ENCODE peak calls at places on chromosomes 12 and 14, in nine cellular contexts. One of them, this sample, is unnamed.

GRCh38 chr14:63277784-63278183 is 41.0 kb downstream of the GPHB5 start:
- DNase-seq in fibroblast of the aortic adventitia: peak
- DNase-seq in neural crest cell: no peak
- DNase-seq in AG04449: no peak
- DNase-seq in K562: no peak
- DNase-seq in CD8-positive, alpha-beta memory T cell: no peak
- DNase-seq in central memory CD4-positive, alpha-beta T cell: no peak
- DNase-seq in activated CD8-positive, alpha-beta memory T cell treated with anti-CD3 and anti-CD28 coated beads for 48 hours: no peak
- DNase-seq in MG63: no peak
- DNase-seq in this sample: no peak

GRCh38 chr14:89509891-89510290 is 92.9 kb upstream of the FOXN3 start:
- DNase-seq in fibroblast of the aortic adventitia: peak
- DNase-seq in neural crest cell: no peak
- DNase-seq in AG04449: no peak
- DNase-seq in K562: no peak
- DNase-seq in CD8-positive, alpha-beta memory T cell: no peak
- DNase-seq in central memory CD4-positive, alpha-beta T cell: no peak
- DNase-seq in activated CD8-positive, alpha-beta memory T cell treated with anti-CD3 and anti-CD28 coated beads for 48 hours: no peak
- DNase-seq in MG63: no peak
- DNase-seq in this sample: no peak

GRCh38 chr14:62443796-62444195 is 601.5 kb downstream of the KCNH5 start:
- DNase-seq in fibroblast of the aortic adventitia: no peak
- DNase-seq in neural crest cell: no peak
- DNase-seq in AG04449: peak
- DNase-seq in K562: no peak
- DNase-seq in CD8-positive, alpha-beta memory T cell: no peak
- DNase-seq in central memory CD4-positive, alpha-beta T cell: no peak
- DNase-seq in activated CD8-positive, alpha-beta memory T cell treated with anti-CD3 and anti-CD28 coated beads for 48 hours: no peak
- DNase-seq in MG63: peak
- DNase-seq in this sample: no peak

GRCh38 chr14:105876829-105877228 is 350.4 kb downstream of the TMEM121 start:
- DNase-seq in fibroblast of the aortic adventitia: no peak
- DNase-seq in neural crest cell: no peak
- DNase-seq in AG04449: no peak
- DNase-seq in K562: no peak
- DNase-seq in CD8-positive, alpha-beta memory T cell: no peak
- DNase-seq in central memory CD4-positive, alpha-beta T cell: no peak
- DNase-seq in activated CD8-positive, alpha-beta memory T cell treated with anti-CD3 and anti-CD28 coated beads for 48 hours: no peak
- DNase-seq in MG63: no peak
- DNase-seq in this sample: no peak

GRCh38 chr14:34699873-34700621 is 14.3 kb downstream of the CFL2 start:
- DNase-seq in fibroblast of the aortic adventitia: peak
- DNase-seq in neural crest cell: no peak
- DNase-seq in AG04449: no peak
- DNase-seq in K562: no peak
- DNase-seq in CD8-positive, alpha-beta memory T cell: no peak
- DNase-seq in central memory CD4-positive, alpha-beta T cell: no peak
- DNase-seq in activated CD8-positive, alpha-beta memory T cell treated with anti-CD3 and anti-CD28 coated beads for 48 hours: no peak
- DNase-seq in MG63: peak
- DNase-seq in this sample: peak

GRCh38 chr14:24196071-24197061 is 1.1 kb upstream of the TM9SF1 start:
- DNase-seq in fibroblast of the aortic adventitia: peak
- DNase-seq in neural crest cell: no peak
- DNase-seq in AG04449: no peak
- DNase-seq in K562: peak
- DNase-seq in CD8-positive, alpha-beta memory T cell: no peak
- DNase-seq in central memory CD4-positive, alpha-beta T cell: no peak
- DNase-seq in activated CD8-positive, alpha-beta memory T cell treated with anti-CD3 and anti-CD28 coated beads for 48 hours: no peak
- DNase-seq in MG63: no peak
- DNase-seq in this sample: peak

GRCh38 chr12:3930216-3930615 is 57.0 kb upstream of the PARP11 start:
- DNase-seq in fibroblast of the aortic adventitia: no peak
- DNase-seq in neural crest cell: peak
- DNase-seq in AG04449: no peak
- DNase-seq in K562: no peak
- DNase-seq in CD8-positive, alpha-beta memory T cell: no peak
- DNase-seq in central memory CD4-positive, alpha-beta T cell: no peak
- DNase-seq in activated CD8-positive, alpha-beta memory T cell treated with anti-CD3 and anti-CD28 coated beads for 48 hours: no peak
- DNase-seq in MG63: no peak
- DNase-seq in this sample: no peak

GRCh38 chr12:61902403-61902802 is 357.8 kb upstream of the USP15 start:
- DNase-seq in fibroblast of the aortic adventitia: no peak
- DNase-seq in neural crest cell: no peak
- DNase-seq in AG04449: no peak
- DNase-seq in K562: no peak
- DNase-seq in CD8-positive, alpha-beta memory T cell: no peak
- DNase-seq in central memory CD4-positive, alpha-beta T cell: no peak
- DNase-seq in activated CD8-positive, alpha-beta memory T cell treated with anti-CD3 and anti-CD28 coated beads for 48 hours: no peak
- DNase-seq in MG63: no peak
- DNase-seq in this sample: no peak

GRCh38 chr12:54262403-54262925 is 17.5 kb downstream of the CBX5 start:
- DNase-seq in fibroblast of the aortic adventitia: peak
- DNase-seq in neural crest cell: no peak
- DNase-seq in AG04449: no peak
- DNase-seq in K562: peak
- DNase-seq in CD8-positive, alpha-beta memory T cell: no peak
- DNase-seq in central memory CD4-positive, alpha-beta T cell: no peak
- DNase-seq in activated CD8-positive, alpha-beta memory T cell treated with anti-CD3 and anti-CD28 coated beads for 48 hours: no peak
- DNase-seq in MG63: peak
- DNase-seq in this sample: no peak

GRCh38 chr14:38210168-38210567 is 2.5 kb downstream of the SSTR1 start:
- DNase-seq in fibroblast of the aortic adventitia: peak
- DNase-seq in neural crest cell: no peak
- DNase-seq in AG04449: no peak
- DNase-seq in K562: no peak
- DNase-seq in CD8-positive, alpha-beta memory T cell: no peak
- DNase-seq in central memory CD4-positive, alpha-beta T cell: no peak
- DNase-seq in activated CD8-positive, alpha-beta memory T cell treated with anti-CD3 and anti-CD28 coated beads for 48 hours: no peak
- DNase-seq in MG63: peak
- DNase-seq in this sample: no peak

GRCh38 chr14:55715889-55716288 is 135.9 kb downstream of the KTN1 start:
- DNase-seq in fibroblast of the aortic adventitia: peak
- DNase-seq in neural crest cell: no peak
- DNase-seq in AG04449: peak
- DNase-seq in K562: no peak
- DNase-seq in CD8-positive, alpha-beta memory T cell: no peak
- DNase-seq in central memory CD4-positive, alpha-beta T cell: no peak
- DNase-seq in activated CD8-positive, alpha-beta memory T cell treated with anti-CD3 and anti-CD28 coated beads for 48 hours: no peak
- DNase-seq in MG63: no peak
- DNase-seq in this sample: no peak

GRCh38 chr14:83913466-83913865 is 1616.5 kb upstream of the FLRT2 start:
- DNase-seq in fibroblast of the aortic adventitia: no peak
- DNase-seq in neural crest cell: no peak
- DNase-seq in AG04449: no peak
- DNase-seq in K562: no peak
- DNase-seq in CD8-positive, alpha-beta memory T cell: no peak
- DNase-seq in central memory CD4-positive, alpha-beta T cell: no peak
- DNase-seq in activated CD8-positive, alpha-beta memory T cell treated with anti-CD3 and anti-CD28 coated beads for 48 hours: no peak
- DNase-seq in MG63: no peak
- DNase-seq in this sample: no peak

GRCh38 chr14:62655161-62655560 is 390.1 kb downstream of the KCNH5 start:
- DNase-seq in fibroblast of the aortic adventitia: no peak
- DNase-seq in neural crest cell: no peak
- DNase-seq in AG04449: no peak
- DNase-seq in K562: no peak
- DNase-seq in CD8-positive, alpha-beta memory T cell: no peak
- DNase-seq in central memory CD4-positive, alpha-beta T cell: no peak
- DNase-seq in activated CD8-positive, alpha-beta memory T cell treated with anti-CD3 and anti-CD28 coated beads for 48 hours: no peak
- DNase-seq in MG63: no peak
- DNase-seq in this sample: no peak

GRCh38 chr12:93668919-93669418 is 8.2 kb upstream of the CRADD start:
- DNase-seq in fibroblast of the aortic adventitia: no peak
- DNase-seq in neural crest cell: no peak
- DNase-seq in AG04449: no peak
- DNase-seq in K562: no peak
- DNase-seq in CD8-positive, alpha-beta memory T cell: no peak
- DNase-seq in central memory CD4-positive, alpha-beta T cell: no peak
- DNase-seq in activated CD8-positive, alpha-beta memory T cell treated with anti-CD3 and anti-CD28 coated beads for 48 hours: no peak
- DNase-seq in MG63: no peak
- DNase-seq in this sample: no peak

GRCh38 chr14:53640695-53641094 is 315.9 kb downstream of the BMP4 start:
- DNase-seq in fibroblast of the aortic adventitia: peak
- DNase-seq in neural crest cell: no peak
- DNase-seq in AG04449: peak
- DNase-seq in K562: no peak
- DNase-seq in CD8-positive, alpha-beta memory T cell: no peak
- DNase-seq in central memory CD4-positive, alpha-beta T cell: no peak
- DNase-seq in activated CD8-positive, alpha-beta memory T cell treated with anti-CD3 and anti-CD28 coated beads for 48 hours: no peak
- DNase-seq in MG63: no peak
- DNase-seq in this sample: no peak

GRCh38 chr12:78555802-78556201 is 308.8 kb upstream of the SYT1 start:
- DNase-seq in fibroblast of the aortic adventitia: peak
- DNase-seq in neural crest cell: no peak
- DNase-seq in AG04449: no peak
- DNase-seq in K562: no peak
- DNase-seq in CD8-positive, alpha-beta memory T cell: no peak
- DNase-seq in central memory CD4-positive, alpha-beta T cell: no peak
- DNase-seq in activated CD8-positive, alpha-beta memory T cell treated with anti-CD3 and anti-CD28 coated beads for 48 hours: no peak
- DNase-seq in MG63: no peak
- DNase-seq in this sample: no peak

GRCh38 chr14:99441157-99441870 is 39.3 kb downstream of the SETD3 start:
- DNase-seq in fibroblast of the aortic adventitia: no peak
- DNase-seq in neural crest cell: no peak
- DNase-seq in AG04449: no peak
- DNase-seq in K562: no peak
- DNase-seq in CD8-positive, alpha-beta memory T cell: no peak
- DNase-seq in central memory CD4-positive, alpha-beta T cell: no peak
- DNase-seq in activated CD8-positive, alpha-beta memory T cell treated with anti-CD3 and anti-CD28 coated beads for 48 hours: no peak
- DNase-seq in MG63: no peak
- DNase-seq in this sample: no peak

GRCh38 chr12:52506858-52507715 is 13.1 kb downstream of the KRT5 start:
- DNase-seq in fibroblast of the aortic adventitia: peak
- DNase-seq in neural crest cell: peak
- DNase-seq in AG04449: peak
- DNase-seq in K562: peak
- DNase-seq in CD8-positive, alpha-beta memory T cell: peak
- DNase-seq in central memory CD4-positive, alpha-beta T cell: no peak
- DNase-seq in activated CD8-positive, alpha-beta memory T cell treated with anti-CD3 and anti-CD28 coated beads for 48 hours: no peak
- DNase-seq in MG63: no peak
- DNase-seq in this sample: peak

GRCh38 chr12:15581006-15581405 is 208.2 kb downstream of the EPS8 start:
- DNase-seq in fibroblast of the aortic adventitia: peak
- DNase-seq in neural crest cell: no peak
- DNase-seq in AG04449: no peak
- DNase-seq in K562: no peak
- DNase-seq in CD8-positive, alpha-beta memory T cell: no peak
- DNase-seq in central memory CD4-positive, alpha-beta T cell: no peak
- DNase-seq in activated CD8-positive, alpha-beta memory T cell treated with anti-CD3 and anti-CD28 coated beads for 48 hours: no peak
- DNase-seq in MG63: no peak
- DNase-seq in this sample: no peak

GRCh38 chr12:118374909-118375308 is 1.4 kb upstream of the SUDS3 start:
- DNase-seq in fibroblast of the aortic adventitia: peak
- DNase-seq in neural crest cell: no peak
- DNase-seq in AG04449: no peak
- DNase-seq in K562: no peak
- DNase-seq in CD8-positive, alpha-beta memory T cell: no peak
- DNase-seq in central memory CD4-positive, alpha-beta T cell: no peak
- DNase-seq in activated CD8-positive, alpha-beta memory T cell treated with anti-CD3 and anti-CD28 coated beads for 48 hours: no peak
- DNase-seq in MG63: no peak
- DNase-seq in this sample: no peak

GRCh38 chr14:51283402-51283825 is 43.4 kb downstream of the TMX1 start:
- DNase-seq in fibroblast of the aortic adventitia: peak
- DNase-seq in neural crest cell: no peak
- DNase-seq in AG04449: peak
- DNase-seq in K562: peak
- DNase-seq in CD8-positive, alpha-beta memory T cell: peak
- DNase-seq in central memory CD4-positive, alpha-beta T cell: peak
- DNase-seq in activated CD8-positive, alpha-beta memory T cell treated with anti-CD3 and anti-CD28 coated beads for 48 hours: no peak
- DNase-seq in MG63: no peak
- DNase-seq in this sample: peak

GRCh38 chr12:124496584-124496983 is 70.8 kb downstream of the NCOR2 start:
- DNase-seq in fibroblast of the aortic adventitia: no peak
- DNase-seq in neural crest cell: no peak
- DNase-seq in AG04449: no peak
- DNase-seq in K562: peak
- DNase-seq in CD8-positive, alpha-beta memory T cell: no peak
- DNase-seq in central memory CD4-positive, alpha-beta T cell: no peak
- DNase-seq in activated CD8-positive, alpha-beta memory T cell treated with anti-CD3 and anti-CD28 coated beads for 48 hours: no peak
- DNase-seq in MG63: no peak
- DNase-seq in this sample: no peak

GRCh38 chr12:9083793-9084192 is 31.9 kb downstream of the A2M start:
- DNase-seq in fibroblast of the aortic adventitia: no peak
- DNase-seq in neural crest cell: no peak
- DNase-seq in AG04449: no peak
- DNase-seq in K562: no peak
- DNase-seq in CD8-positive, alpha-beta memory T cell: no peak
- DNase-seq in central memory CD4-positive, alpha-beta T cell: no peak
- DNase-seq in activated CD8-positive, alpha-beta memory T cell treated with anti-CD3 and anti-CD28 coated beads for 48 hours: no peak
- DNase-seq in MG63: no peak
- DNase-seq in this sample: no peak

GRCh38 chr14:51022769-51023168 is 72.1 kb downstream of the TRIM9 start:
- DNase-seq in fibroblast of the aortic adventitia: no peak
- DNase-seq in neural crest cell: no peak
- DNase-seq in AG04449: no peak
- DNase-seq in K562: no peak
- DNase-seq in CD8-positive, alpha-beta memory T cell: no peak
- DNase-seq in central memory CD4-positive, alpha-beta T cell: no peak
- DNase-seq in activated CD8-positive, alpha-beta memory T cell treated with anti-CD3 and anti-CD28 coated beads for 48 hours: no peak
- DNase-seq in MG63: no peak
- DNase-seq in this sample: no peak

GRCh38 chr12:8077207-8077606 is 4.9 kb upstream of the NECAP1 start:
- DNase-seq in fibroblast of the aortic adventitia: peak
- DNase-seq in neural crest cell: no peak
- DNase-seq in AG04449: no peak
- DNase-seq in K562: no peak
- DNase-seq in CD8-positive, alpha-beta memory T cell: no peak
- DNase-seq in central memory CD4-positive, alpha-beta T cell: no peak
- DNase-seq in activated CD8-positive, alpha-beta memory T cell treated with anti-CD3 and anti-CD28 coated beads for 48 hours: no peak
- DNase-seq in MG63: peak
- DNase-seq in this sample: no peak

GRCh38 chr12:89138048-89138852 is 214.1 kb downstream of the DUSP6 start:
- DNase-seq in fibroblast of the aortic adventitia: peak
- DNase-seq in neural crest cell: no peak
- DNase-seq in AG04449: no peak
- DNase-seq in K562: no peak
- DNase-seq in CD8-positive, alpha-beta memory T cell: no peak
- DNase-seq in central memory CD4-positive, alpha-beta T cell: no peak
- DNase-seq in activated CD8-positive, alpha-beta memory T cell treated with anti-CD3 and anti-CD28 coated beads for 48 hours: no peak
- DNase-seq in MG63: peak
- DNase-seq in this sample: no peak

GRCh38 chr14:53409974-53410373 is 256.9 kb upstream of the DDHD1 start:
- DNase-seq in fibroblast of the aortic adventitia: no peak
- DNase-seq in neural crest cell: no peak
- DNase-seq in AG04449: no peak
- DNase-seq in K562: no peak
- DNase-seq in CD8-positive, alpha-beta memory T cell: no peak
- DNase-seq in central memory CD4-positive, alpha-beta T cell: no peak
- DNase-seq in activated CD8-positive, alpha-beta memory T cell treated with anti-CD3 and anti-CD28 coated beads for 48 hours: no peak
- DNase-seq in MG63: no peak
- DNase-seq in this sample: no peak

GRCh38 chr12:127194176-127194575 is 1072.8 kb upstream of the TMEM132C start:
- DNase-seq in fibroblast of the aortic adventitia: no peak
- DNase-seq in neural crest cell: no peak
- DNase-seq in AG04449: no peak
- DNase-seq in K562: no peak
- DNase-seq in CD8-positive, alpha-beta memory T cell: no peak
- DNase-seq in central memory CD4-positive, alpha-beta T cell: no peak
- DNase-seq in activated CD8-positive, alpha-beta memory T cell treated with anti-CD3 and anti-CD28 coated beads for 48 hours: no peak
- DNase-seq in MG63: no peak
- DNase-seq in this sample: no peak

GRCh38 chr14:98489115-98489514 is 782.9 kb downstream of the BCL11B start:
- DNase-seq in fibroblast of the aortic adventitia: no peak
- DNase-seq in neural crest cell: no peak
- DNase-seq in AG04449: no peak
- DNase-seq in K562: no peak
- DNase-seq in CD8-positive, alpha-beta memory T cell: no peak
- DNase-seq in central memory CD4-positive, alpha-beta T cell: no peak
- DNase-seq in activated CD8-positive, alpha-beta memory T cell treated with anti-CD3 and anti-CD28 coated beads for 48 hours: no peak
- DNase-seq in MG63: no peak
- DNase-seq in this sample: no peak

GRCh38 chr12:113479193-113479577 is 7.5 kb upstream of the LHX5 start:
- DNase-seq in fibroblast of the aortic adventitia: no peak
- DNase-seq in neural crest cell: no peak
- DNase-seq in AG04449: no peak
- DNase-seq in K562: no peak
- DNase-seq in CD8-positive, alpha-beta memory T cell: no peak
- DNase-seq in central memory CD4-positive, alpha-beta T cell: no peak
- DNase-seq in activated CD8-positive, alpha-beta memory T cell treated with anti-CD3 and anti-CD28 coated beads for 48 hours: no peak
- DNase-seq in MG63: no peak
- DNase-seq in this sample: no peak

GRCh38 chr12:104218935-104219334 is 3.4 kb downstream of the TXNRD1 start:
- DNase-seq in fibroblast of the aortic adventitia: peak
- DNase-seq in neural crest cell: no peak
- DNase-seq in AG04449: no peak
- DNase-seq in K562: no peak
- DNase-seq in CD8-positive, alpha-beta memory T cell: no peak
- DNase-seq in central memory CD4-positive, alpha-beta T cell: no peak
- DNase-seq in activated CD8-positive, alpha-beta memory T cell treated with anti-CD3 and anti-CD28 coated beads for 48 hours: no peak
- DNase-seq in MG63: peak
- DNase-seq in this sample: no peak